ENCODE peak calls at places on chromosome 3, in seven cellular contexts. E is kidney, Y is uterus, O is GM20000, U is cardiac fibroblast, V is WTC11, F is ovary. C is an unnamed sample.

GRCh38 chr3:183488343-183488742 is 59.9 kb upstream of the MCF2L2 start:
- DNase-seq in F (no peak), V (no peak), E (no peak), O (no peak), Y (no peak), U (no peak), C (no peak)

GRCh38 chr3:77541203-77541922 is 501.5 kb downstream of the ROBO2 start:
- DNase-seq in Y (no peak), V (no peak), F (no peak), U (no peak), O (no peak), E (no peak), C (no peak)

GRCh38 chr3:177357352-177358084 is 160.2 kb upstream of the TBL1XR1 start:
- DNase-seq in F (no peak), Y (peak), V (no peak), U (peak), O (no peak), E (no peak), C (no peak)

GRCh38 chr3:27880969-27881892 is 159.1 kb upstream of the EOMES start:
- DNase-seq in U (no peak), O (no peak), E (no peak), Y (no peak), F (no peak), V (no peak), C (no peak)

GRCh38 chr3:127694467-127695215 is 21.9 kb downstream of the ABTB1 start:
- DNase-seq in Y (no peak), V (peak), F (no peak), U (no peak), O (no peak), E (peak), C (no peak)

GRCh38 chr3:159765025-159765859 is 223.4 kb upstream of the IL12A start:
- DNase-seq in O (peak), E (peak), F (peak), V (peak), U (peak), Y (peak), C (no peak)

GRCh38 chr3:166785851-166786250 is 594.2 kb downstream of the ZBBX start:
- DNase-seq in V (no peak), O (no peak), F (no peak), Y (no peak), E (no peak), U (no peak), C (no peak)

GRCh38 chr3:169286992-169287391 is 376.5 kb downstream of the MECOM start:
- DNase-seq in F (no peak), V (no peak), O (no peak), U (no peak), Y (no peak), E (no peak), C (no peak)

GRCh38 chr3:15010664-15011063 is 54.5 kb downstream of the MRPS25 start:
- DNase-seq in O (no peak), F (no peak), V (no peak), Y (no peak), E (no peak), U (no peak), C (no peak)

GRCh38 chr3:12990781-12991480 is 82.3 kb downstream of the IQSEC1 start:
- DNase-seq in U (peak), O (no peak), V (no peak), E (no peak), Y (no peak), F (no peak), C (no peak)
- TF ChIP-seq CTCF in U (no peak), O (no peak), V (no peak), E (no peak), Y (no peak), F (no peak), C (no peak)

GRCh38 chr3:69985266-69985665 is 14.3 kb upstream of the SAMMSON start:
- DNase-seq in V (no peak), O (no peak), F (no peak), E (no peak), U (no peak), Y (no peak), C (no peak)
- TF ChIP-seq CTCF in V (no peak), O (no peak), F (no peak), E (no peak), U (no peak), Y (no peak), C (no peak)

GRCh38 chr3:134840459-134840858 is 45.4 kb downstream of the EPHB1 start:
- DNase-seq in E (no peak), V (no peak), U (no peak), F (no peak), Y (no peak), O (no peak), C (no peak)

GRCh38 chr3:134839990-134840389 is 44.9 kb downstream of the EPHB1 start:
- DNase-seq in U (no peak), F (no peak), O (no peak), V (no peak), Y (no peak), E (no peak), C (no peak)

GRCh38 chr3:134836921-134837320 is 41.9 kb downstream of the EPHB1 start:
- DNase-seq in V (no peak), E (no peak), O (no peak), F (no peak), U (no peak), Y (no peak), C (no peak)

GRCh38 chr3:134839422-134839821 is 44.4 kb downstream of the EPHB1 start:
- DNase-seq in V (no peak), E (no peak), F (no peak), Y (no peak), U (no peak), O (no peak), C (no peak)

GRCh38 chr3:134838599-134838998 is 43.5 kb downstream of the EPHB1 start:
- DNase-seq in U (peak), Y (no peak), O (no peak), V (no peak), E (no peak), F (no peak), C (no peak)
- TF ChIP-seq CTCF in U (peak), Y (no peak), O (peak), V (peak), E (no peak), F (no peak), C (no peak)

DNA sequence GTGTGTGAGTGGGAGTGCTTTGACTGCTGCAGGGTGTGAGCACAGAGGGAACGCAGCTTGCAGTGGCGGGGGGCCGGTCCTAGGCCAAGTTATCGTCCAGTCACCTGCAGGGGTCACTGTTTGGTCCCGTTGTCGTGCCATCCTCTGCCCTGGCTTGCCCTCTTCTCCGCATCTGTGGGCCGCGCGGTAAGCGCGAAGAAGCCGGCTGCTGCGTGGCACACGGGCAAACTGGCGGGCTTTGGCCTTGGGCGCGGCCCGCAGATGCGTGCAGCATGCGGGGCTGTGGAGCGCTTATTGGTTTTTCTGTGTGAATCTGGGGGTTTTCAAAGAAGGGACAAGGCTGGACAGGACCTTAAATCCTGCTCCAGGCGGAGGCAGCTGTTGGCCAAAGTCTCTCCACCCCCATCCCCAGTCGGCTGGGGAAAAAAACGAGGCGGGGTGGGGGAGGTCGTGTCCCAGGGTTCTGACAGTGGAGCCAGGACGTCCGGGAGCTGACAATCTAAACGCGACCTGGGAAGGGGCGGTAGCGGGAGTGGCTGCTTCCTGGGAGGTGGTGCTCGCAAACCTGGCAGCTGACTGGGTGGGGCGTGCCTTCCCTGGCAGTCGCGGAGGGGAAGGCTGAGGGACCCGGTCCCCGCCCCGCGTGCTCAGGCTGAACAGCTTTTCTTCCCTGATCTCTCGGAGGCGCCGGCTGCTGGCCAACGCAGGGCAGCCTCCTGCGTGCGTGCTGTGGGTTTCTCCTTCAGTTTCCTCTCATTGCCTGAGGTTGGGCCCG is 39.7 kb upstream of the VEPH1 start:
- DNase-seq in Y (no peak), V (peak), O (no peak), U (peak), E (peak), F (peak), C (no peak)
- TF ChIP-seq CTCF in Y (no peak), V (peak), O (no peak), U (peak), E (no peak), F (no peak), C (no peak)

C was measured in CD14-positive monocyte.